ENCODE peak calls at places on chromosomes 3 and 15, in six cellular contexts. One of them, this sample, is unnamed.

GRCh38 chr3:169604568-169604967 is 58.9 kb downstream of the MECOM start:
- DNase-seq in HepG2: no peak
- DNase-seq in H1: no peak
- DNase-seq in HCT116: peak; percentile 6
- DNase-seq in K562: no peak
- DNase-seq in GM12878: no peak
- DNase-seq in this sample: no peak

GRCh38 chr15:40421246-40422157 is 15.9 kb downstream of the IVD start:
- DNase-seq in HepG2: peak; percentile 37
- DNase-seq in H1: peak; percentile 62
- DNase-seq in HCT116: peak; percentile 32
- DNase-seq in K562: peak; percentile 88
- DNase-seq in GM12878: no peak
- DNase-seq in this sample: no peak

GRCh38 chr3:29427266-29428103 is 146.6 kb downstream of the RBMS3 start:
- DNase-seq in HepG2: no peak
- DNase-seq in H1: no peak
- DNase-seq in HCT116: no peak
- DNase-seq in K562: no peak
- DNase-seq in GM12878: no peak
- DNase-seq in this sample: no peak

GRCh38 chr3:136858381-136858780 is 3.6 kb upstream of the NCK1 start:
- DNase-seq in HepG2: no peak
- DNase-seq in H1: no peak
- DNase-seq in HCT116: no peak
- DNase-seq in K562: no peak
- DNase-seq in GM12878: no peak
- DNase-seq in this sample: no peak

GRCh38 chr3:108488631-108489030 is 21.8 kb downstream of the MYH15 start:
- DNase-seq in HepG2: no peak
- DNase-seq in H1: no peak
- DNase-seq in HCT116: no peak
- DNase-seq in K562: no peak
- DNase-seq in GM12878: no peak
- DNase-seq in this sample: no peak

GRCh38 chr3:38996193-38996592 is 55.6 kb downstream of the SCN11A start:
- DNase-seq in HepG2: no peak
- DNase-seq in H1: no peak
- DNase-seq in HCT116: no peak
- DNase-seq in K562: no peak
- DNase-seq in GM12878: no peak
- DNase-seq in this sample: no peak

GRCh38 chr15:99421172-99421656 is 144.6 kb upstream of the MEF2A start:
- DNase-seq in HepG2: peak; percentile 89
- DNase-seq in H1: no peak
- DNase-seq in HCT116: no peak
- DNase-seq in K562: no peak
- DNase-seq in GM12878: no peak
- DNase-seq in this sample: peak; percentile 20

GRCh38 chr3:98568402-98568801 is 25.0 kb downstream of the CPOX start:
- DNase-seq in HepG2: no peak
- DNase-seq in H1: no peak
- DNase-seq in HCT116: no peak
- DNase-seq in K562: no peak
- DNase-seq in GM12878: no peak
- DNase-seq in this sample: no peak

GRCh38 chr3:48548731-48549705 is 7.6 kb downstream of the PFKFB4 start:
- DNase-seq in HepG2: peak; percentile 67
- DNase-seq in H1: peak; percentile 54
- DNase-seq in HCT116: peak; percentile 54
- DNase-seq in K562: peak; percentile 54
- DNase-seq in GM12878: no peak
- DNase-seq in this sample: peak; percentile 76

GRCh38 chr3:127590282-127590592 is 296 bp downstream of the TPRA1 start:
- DNase-seq in HepG2: no peak
- DNase-seq in H1: no peak
- DNase-seq in HCT116: no peak
- DNase-seq in K562: peak; percentile 57
- DNase-seq in GM12878: no peak
- DNase-seq in this sample: no peak

GRCh38 chr3:126287171-126287535 is 70.1 kb downstream of the KLF15 start:
- DNase-seq in HepG2: no peak
- DNase-seq in H1: no peak
- DNase-seq in HCT116: no peak
- DNase-seq in K562: no peak
- DNase-seq in GM12878: no peak
- DNase-seq in this sample: no peak

GRCh38 chr3:115322901-115323300 is 175.8 kb upstream of the ZBTB20 start:
- DNase-seq in HepG2: no peak
- DNase-seq in H1: no peak
- DNase-seq in HCT116: no peak
- DNase-seq in K562: no peak
- DNase-seq in GM12878: no peak
- DNase-seq in this sample: no peak

GRCh38 chr3:165457096-165457495 is 260.9 kb upstream of the SLITRK3 start:
- DNase-seq in HepG2: no peak
- DNase-seq in H1: no peak
- DNase-seq in HCT116: no peak
- DNase-seq in K562: no peak
- DNase-seq in GM12878: no peak
- DNase-seq in this sample: no peak

GRCh38 chr3:165455360-165455759 is 259.2 kb upstream of the SLITRK3 start:
- DNase-seq in HepG2: no peak
- DNase-seq in H1: no peak
- DNase-seq in HCT116: no peak
- DNase-seq in K562: no peak
- DNase-seq in GM12878: no peak
- DNase-seq in this sample: no peak

GRCh38 chr3:165446555-165446954 is 250.4 kb upstream of the SLITRK3 start:
- DNase-seq in HepG2: no peak
- DNase-seq in H1: no peak
- DNase-seq in HCT116: no peak
- DNase-seq in K562: no peak
- DNase-seq in GM12878: no peak
- DNase-seq in this sample: no peak

GRCh38 chr3:165451671-165452070 is 255.5 kb upstream of the SLITRK3 start:
- DNase-seq in HepG2: no peak
- DNase-seq in H1: no peak
- DNase-seq in HCT116: no peak
- DNase-seq in K562: no peak
- DNase-seq in GM12878: no peak
- DNase-seq in this sample: no peak
- H3K9me3 ChIP-seq in HepG2: no peaks in the 10 kb centered on the region
- H3K9me3 ChIP-seq in H1: no peaks in the 10 kb centered on the region
- H3K9me3 ChIP-seq in HCT116: no peaks in the 10 kb centered on the region
- H3K9me3 ChIP-seq in K562: no peaks in the 10 kb centered on the region
- H3K9me3 ChIP-seq in GM12878: no peaks in the 10 kb centered on the region
- H3K9me3 ChIP-seq in this sample: no peaks in the 10 kb centered on the region

DNA sequence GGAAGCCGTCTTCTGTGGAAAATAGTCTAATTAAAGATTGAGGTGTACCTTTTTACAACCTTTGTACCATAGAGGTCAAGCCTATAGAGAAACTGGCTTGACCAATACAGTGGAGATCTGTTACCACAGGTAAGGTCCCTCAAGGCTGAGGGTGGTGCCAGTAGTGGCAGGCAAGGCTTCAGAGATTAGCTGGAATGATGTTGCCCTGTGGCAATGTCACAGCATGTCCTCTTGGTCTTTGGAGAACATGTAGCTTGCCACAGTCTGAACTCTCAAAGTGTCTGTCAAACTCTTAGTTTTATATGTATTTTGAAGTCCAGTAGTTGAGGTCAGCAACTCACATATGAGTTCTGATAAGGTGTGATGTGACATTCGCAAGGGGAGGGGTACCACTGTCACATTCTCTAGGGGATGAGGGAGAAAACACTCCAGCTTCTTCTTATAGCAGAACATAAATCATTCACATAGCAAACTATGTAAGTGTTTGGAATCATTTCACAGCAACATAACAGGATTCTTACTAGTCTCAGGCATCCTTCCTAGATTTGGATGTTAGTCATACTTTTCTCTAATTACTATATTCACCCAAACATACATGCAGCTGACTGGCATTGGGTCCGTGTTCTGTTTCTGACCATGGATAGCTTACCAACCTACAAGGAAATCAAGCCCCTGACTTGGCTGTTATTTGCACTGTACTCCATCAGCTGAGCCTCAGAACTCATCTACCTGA is 173.6 kb downstream of the UBE2E2 start:
- DNase-seq in HepG2: no peak
- DNase-seq in H1: no peak
- DNase-seq in HCT116: no peak
- DNase-seq in K562: no peak
- DNase-seq in GM12878: no peak
- DNase-seq in this sample: no peak
- TF ChIP-seq ZNF274 in HepG2: no peak
- TF ChIP-seq ZNF274 in H1: no peak
- TF ChIP-seq ZNF274 in HCT116: no peak
- TF ChIP-seq ZNF274 in K562: no peak
- TF ChIP-seq ZNF274 in GM12878: no peak
- TF ChIP-seq ZNF274 in this sample: no peak

GRCh38 chr15:76267077-76267476 is 44.2 kb downstream of the ETFA start:
- DNase-seq in HepG2: no peak
- DNase-seq in H1: no peak
- DNase-seq in HCT116: no peak
- DNase-seq in K562: no peak
- DNase-seq in GM12878: no peak
- DNase-seq in this sample: no peak
- H3K9me3 ChIP-seq in HepG2: peaks cover 3% of the 10 kb centered on the region
- H3K9me3 ChIP-seq in H1: peaks cover 33% of the 10 kb centered on the region
- H3K9me3 ChIP-seq in HCT116: peaks cover 6% of the 10 kb centered on the region
- H3K9me3 ChIP-seq in K562: peaks cover 10% of the 10 kb centered on the region
- H3K9me3 ChIP-seq in GM12878: peaks cover 21% of the 10 kb centered on the region
- H3K9me3 ChIP-seq in this sample: peaks cover 71% of the 10 kb centered on the region

GRCh38 chr3:10492351-10493201 is 12.8 kb downstream of the ATP2B2 start:
- DNase-seq in HepG2: no peak
- DNase-seq in H1: no peak
- DNase-seq in HCT116: no peak
- DNase-seq in K562: no peak
- DNase-seq in GM12878: no peak
- DNase-seq in this sample: no peak
- TF ChIP-seq ZNF274 in HepG2: no peak
- TF ChIP-seq ZNF274 in H1: no peak
- TF ChIP-seq ZNF274 in HCT116: no peak
- TF ChIP-seq ZNF274 in K562: no peak
- TF ChIP-seq ZNF274 in GM12878: no peak
- TF ChIP-seq ZNF274 in this sample: no peak

DNA sequence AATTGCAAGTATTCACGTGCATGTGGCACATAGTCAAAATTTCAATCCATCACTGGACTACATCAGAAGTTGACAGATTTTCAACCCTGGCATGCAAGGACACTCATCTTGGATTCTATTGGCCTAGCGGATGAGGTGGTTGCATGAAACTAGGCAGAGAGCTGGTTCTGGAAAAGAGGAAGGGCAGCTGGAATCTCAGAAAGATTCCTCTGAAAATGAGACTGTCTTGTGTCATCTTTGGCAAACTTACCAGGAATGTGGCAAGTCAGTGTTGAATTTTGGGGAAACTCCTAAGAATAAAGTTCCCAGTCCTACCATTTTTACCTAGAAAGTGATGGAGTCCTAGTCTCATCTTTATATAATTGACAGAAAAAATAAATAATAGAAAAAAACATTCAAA is 384.3 kb upstream of the NR2F2 start:
- DNase-seq in HepG2: no peak
- DNase-seq in H1: no peak
- DNase-seq in HCT116: no peak
- DNase-seq in K562: no peak
- DNase-seq in GM12878: no peak
- DNase-seq in this sample: no peak
- H3K9me3 ChIP-seq in HepG2: no peaks in the 10 kb centered on the region
- H3K9me3 ChIP-seq in H1: no peaks in the 10 kb centered on the region
- H3K9me3 ChIP-seq in HCT116: no peaks in the 10 kb centered on the region
- H3K9me3 ChIP-seq in K562: no peaks in the 10 kb centered on the region
- H3K9me3 ChIP-seq in GM12878: no peaks in the 10 kb centered on the region
- H3K9me3 ChIP-seq in this sample: peaks cover 5% of the 10 kb centered on the region

DNA sequence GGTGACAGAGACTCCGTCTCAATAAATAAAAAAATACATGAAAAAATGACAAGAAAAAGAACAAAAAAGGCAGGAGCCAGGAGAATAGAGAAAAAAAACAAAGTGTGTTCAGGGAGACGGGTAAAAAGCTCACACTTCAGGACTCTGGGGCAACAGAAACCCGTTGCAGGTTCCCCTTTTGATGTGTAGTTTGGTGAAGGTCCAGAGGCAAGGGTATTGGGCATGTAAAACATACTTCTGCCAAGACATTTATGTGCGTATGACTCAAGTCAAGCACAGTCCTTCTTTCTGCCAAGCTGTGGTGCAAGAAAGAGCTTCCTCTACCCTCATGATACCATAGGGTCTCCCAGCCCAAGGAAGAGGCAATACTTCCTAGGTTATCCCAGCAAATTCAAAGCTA is 33.4 kb upstream of the STRIT1 start:
- DNase-seq in HepG2: no peak
- DNase-seq in H1: no peak
- DNase-seq in HCT116: no peak
- DNase-seq in K562: no peak
- DNase-seq in GM12878: no peak
- DNase-seq in this sample: no peak
- TF ChIP-seq ZNF274 in HepG2: no peak
- TF ChIP-seq ZNF274 in H1: no peak
- TF ChIP-seq ZNF274 in HCT116: no peak
- TF ChIP-seq ZNF274 in K562: no peak
- TF ChIP-seq ZNF274 in GM12878: no peak
- TF ChIP-seq ZNF274 in this sample: no peak

DNA sequence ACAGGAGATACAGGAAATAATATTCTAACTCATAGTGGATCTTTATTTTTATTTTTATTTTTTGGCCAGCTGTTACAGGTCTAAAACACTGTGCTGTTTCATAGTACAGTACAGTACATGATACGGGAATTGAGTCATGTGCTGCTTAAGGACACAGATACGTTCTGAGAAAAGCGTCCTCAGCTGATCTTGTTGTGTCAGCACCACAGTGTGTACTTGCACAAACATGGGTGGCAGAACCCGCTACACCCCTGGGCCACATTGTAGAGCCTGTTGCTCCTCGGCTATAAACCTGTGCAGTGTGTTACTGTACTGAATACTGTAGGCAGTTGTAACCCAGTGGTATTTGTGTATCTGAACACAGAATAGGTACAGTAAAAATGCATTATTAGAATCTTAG is 183.4 kb downstream of the OR4M2 start:
- DNase-seq in HepG2: no peak
- DNase-seq in H1: no peak
- DNase-seq in HCT116: no peak
- DNase-seq in K562: no peak
- DNase-seq in GM12878: no peak
- DNase-seq in this sample: no peak
- H3K9me3 ChIP-seq in HepG2: no peaks in the 10 kb centered on the region
- H3K9me3 ChIP-seq in H1: peaks cover 25% of the 10 kb centered on the region
- H3K9me3 ChIP-seq in HCT116: peaks cover 29% of the 10 kb centered on the region
- H3K9me3 ChIP-seq in K562: no peaks in the 10 kb centered on the region
- H3K9me3 ChIP-seq in GM12878: no peaks in the 10 kb centered on the region
- H3K9me3 ChIP-seq in this sample: no peaks in the 10 kb centered on the region

DNA sequence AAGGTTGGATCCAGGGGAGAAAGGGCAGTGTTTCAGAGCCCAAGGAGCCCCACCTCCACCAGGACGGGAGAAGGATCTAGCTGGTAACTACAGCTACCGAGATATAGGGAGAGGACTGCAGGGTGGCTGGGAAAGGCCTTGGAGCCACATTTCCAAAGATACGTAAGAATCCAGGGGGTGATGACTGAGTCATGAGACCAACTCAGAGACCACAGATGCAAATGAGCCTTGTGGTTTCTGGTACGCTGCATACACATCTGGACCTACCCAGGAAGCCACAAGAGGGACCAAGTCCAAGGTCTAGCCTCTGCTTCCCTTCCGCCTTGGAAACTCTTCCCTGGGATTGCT is 13.5 kb downstream of the IGDCC4 start:
- DNase-seq in HepG2: peak; percentile 27
- DNase-seq in H1: no peak
- DNase-seq in HCT116: no peak
- DNase-seq in K562: no peak
- DNase-seq in GM12878: no peak
- DNase-seq in this sample: no peak
- TF ChIP-seq ZNF274 in HepG2: no peak
- TF ChIP-seq ZNF274 in H1: no peak
- TF ChIP-seq ZNF274 in HCT116: no peak
- TF ChIP-seq ZNF274 in K562: no peak
- TF ChIP-seq ZNF274 in GM12878: no peak
- TF ChIP-seq ZNF274 in this sample: no peak

This sample was measured in NT2/D1.